ENCODE peak calls at places on chromosomes 6 and 20, in four cellular contexts. One of them, this sample, is unnamed.

GRCh38 chr6:158313989-158314388 is 1.7 kb downstream of the TULP4 start:
- DNase-seq in ELR: no peak
- DNase-seq in T-helper 9 cell: no peak
- DNase-seq in kidney epithelial cell: no peak
- DNase-seq in this sample: no peak

GRCh38 chr20:62776692-62777527 is 19.4 kb upstream of the MRGBP start:
- DNase-seq in ELR: peak
- DNase-seq in T-helper 9 cell: peak
- DNase-seq in kidney epithelial cell: no peak
- DNase-seq in this sample: peak

GRCh38 chr20:3704085-3704484 is 8.3 kb downstream of the SIGLEC1 start:
- DNase-seq in ELR: no peak
- DNase-seq in T-helper 9 cell: no peak
- DNase-seq in kidney epithelial cell: no peak
- DNase-seq in this sample: no peak

GRCh38 chr6:34970962-34971361 is 81.9 kb downstream of the ANKS1A start:
- DNase-seq in ELR: no peak
- DNase-seq in T-helper 9 cell: no peak
- DNase-seq in kidney epithelial cell: no peak
- DNase-seq in this sample: no peak

GRCh38 chr6:106939848-106940247 is 34.7 kb downstream of the CD24 start:
- DNase-seq in ELR: no peak
- DNase-seq in T-helper 9 cell: no peak
- DNase-seq in kidney epithelial cell: no peak
- DNase-seq in this sample: no peak

GRCh38 chr20:2700913-2701620 is 8.5 kb downstream of the EBF4 start:
- DNase-seq in ELR: no peak
- DNase-seq in T-helper 9 cell: no peak
- DNase-seq in kidney epithelial cell: no peak
- DNase-seq in this sample: peak

GRCh38 chr20:45415822-45416637 is at the start of gene PIGT:
- DNase-seq in ELR: peak
- DNase-seq in T-helper 9 cell: peak
- DNase-seq in kidney epithelial cell: peak
- DNase-seq in this sample: peak

GRCh38 chr20:24773751-24774201 is 175.3 kb upstream of the CST7 start:
- DNase-seq in ELR: peak
- DNase-seq in T-helper 9 cell: no peak
- DNase-seq in kidney epithelial cell: peak
- DNase-seq in this sample: peak

GRCh38 chr6:145148392-145149175 is 586.7 kb downstream of the EPM2A start:
- DNase-seq in ELR: peak
- DNase-seq in T-helper 9 cell: no peak
- DNase-seq in kidney epithelial cell: peak
- DNase-seq in this sample: no peak

GRCh38 chr20:11218035-11218680 is 544.4 kb upstream of the JAG1 start:
- DNase-seq in ELR: no peak
- DNase-seq in T-helper 9 cell: no peak
- DNase-seq in kidney epithelial cell: no peak
- DNase-seq in this sample: no peak

GRCh38 chr6:6969761-6970223 is 138.0 kb upstream of the RREB1 start:
- DNase-seq in ELR: peak
- DNase-seq in T-helper 9 cell: no peak
- DNase-seq in kidney epithelial cell: peak
- DNase-seq in this sample: no peak

GRCh38 chr20:36398515-36398914 is 92.4 kb downstream of the DLGAP4 start:
- DNase-seq in ELR: no peak
- DNase-seq in T-helper 9 cell: no peak
- DNase-seq in kidney epithelial cell: no peak
- DNase-seq in this sample: no peak

GRCh38 chr6:116511424-116512131 is at the start of gene CALHM5:
- DNase-seq in ELR: peak
- DNase-seq in T-helper 9 cell: no peak
- DNase-seq in kidney epithelial cell: peak
- DNase-seq in this sample: no peak

GRCh38 chr6:136070815-136071214 is 179.3 kb downstream of the MTFR2 start:
- DNase-seq in ELR: no peak
- DNase-seq in T-helper 9 cell: no peak
- DNase-seq in kidney epithelial cell: no peak
- DNase-seq in this sample: no peak

GRCh38 chr6:162712694-162713093 is 14.9 kb downstream of the PRKN start:
- DNase-seq in ELR: no peak
- DNase-seq in T-helper 9 cell: no peak
- DNase-seq in kidney epithelial cell: no peak
- DNase-seq in this sample: no peak

GRCh38 chr6:115667478-115667996 is 393.2 kb downstream of the FRK start:
- DNase-seq in ELR: no peak
- DNase-seq in T-helper 9 cell: no peak
- DNase-seq in kidney epithelial cell: no peak
- DNase-seq in this sample: no peak

GRCh38 chr6:51526049-51526448 is 561.4 kb downstream of the PKHD1 start:
- DNase-seq in ELR: no peak
- DNase-seq in T-helper 9 cell: no peak
- DNase-seq in kidney epithelial cell: no peak
- DNase-seq in this sample: no peak

GRCh38 chr6:22368794-22369193 is 72.0 kb upstream of the PRL start:
- DNase-seq in ELR: no peak
- DNase-seq in T-helper 9 cell: no peak
- DNase-seq in kidney epithelial cell: no peak
- DNase-seq in this sample: no peak

GRCh38 chr6:169445661-169446581 is 192.3 kb upstream of the THBS2 start:
- DNase-seq in ELR: no peak
- DNase-seq in T-helper 9 cell: no peak
- DNase-seq in kidney epithelial cell: no peak
- DNase-seq in this sample: no peak

GRCh38 chr6:35044771-35045275 is 96.3 kb downstream of the TCP11 start:
- DNase-seq in ELR: no peak
- DNase-seq in T-helper 9 cell: no peak
- DNase-seq in kidney epithelial cell: no peak
- DNase-seq in this sample: no peak

This sample was measured in activated T-cell treated with anti-CD3 and anti-CD28 coated beads, Interleukin-2, amount 50 U/mL, for 48 hours.